ENCODE peak calls at places on chromosomes 13 and 19, in eight cellular contexts. T is body of pancreas; G is CD4-positive, CD25-positive, alpha-beta regulatory T cell; L is upper lobe of left lung; W is Peyer's patch; C is iPS DF 6.9; Q is suprapubic skin; N is CD8-positive, alpha-beta memory T cell. A is an unnamed sample.
A peak's percentile ranks its signal among the peaks of the same experiment; 100 is the strongest.

GRCh38 chr13:48542138-48542537 is 9.3 kb upstream of the RCBTB2 start:
- DNase-seq in T (no peak), G (no peak), L (no peak), W (no peak), C (no peak), Q (no peak), N (no peak), A (no peak)

GRCh38 chr13:66014757-66015156 is 1215.4 kb downstream of the PCDH9 start:
- DNase-seq in T (no peak), G (no peak), L (no peak), W (no peak), C (no peak), Q (no peak), N (no peak), A (no peak)

GRCh38 chr13:74761794-74762193 is 627.6 kb upstream of the KLF12 start:
- DNase-seq in T (no peak), G (no peak), L (no peak), W (no peak), C (no peak), Q (no peak), N (no peak), A (no peak)

GRCh38 chr19:1823539-1824251 is 11.6 kb upstream of the ATP8B3 start:
- DNase-seq in T (no peak), G (no peak), L (peak; percentile 83), W (no peak), C (no peak), Q (no peak), N (no peak), A (no peak)

GRCh38 chr19:15332311-15332996 is at the start of gene BRD4:
- DNase-seq in T (peak; percentile 71), G (peak; percentile 74), L (peak; percentile 97), W (peak; percentile 73), C (no peak), Q (peak; percentile 80), N (peak; percentile 68), A (peak; percentile 82)

GRCh38 chr19:41691268-41691970 is 3.3 kb upstream of the CEACAM7 start:
- DNase-seq in T (peak; percentile 49), G (peak; percentile 30), L (peak; percentile 63), W (no peak), C (no peak), Q (no peak), N (no peak), A (no peak)

GRCh38 chr19:41774515-41774980 is 19.2 kb downstream of the CEACAM6 start:
- DNase-seq in T (peak; percentile 32), G (peak; percentile 83), L (no peak), W (no peak), C (no peak), Q (no peak), N (no peak), A (no peak)

GRCh38 chr19:2221250-2221831 is 14.8 kb downstream of the PLEKHJ1 start:
- DNase-seq in T (no peak), G (no peak), L (peak; percentile 65), W (no peak), C (no peak), Q (no peak), N (no peak), A (no peak)

GRCh38 chr19:15048885-15049541 is at the start of gene CASP14:
- DNase-seq in T (no peak), G (no peak), L (no peak), W (no peak), C (no peak), Q (no peak), N (no peak), A (no peak)

GRCh38 chr19:42198676-42199439 is 18.6 kb downstream of the DEDD2 start:
- DNase-seq in T (no peak), G (peak; percentile 96), L (no peak), W (peak; percentile 92), C (no peak), Q (no peak), N (peak; percentile 73), A (no peak)

GRCh38 chr13:40979232-40979631 is 39.9 kb downstream of the ELF1 start:
- DNase-seq in T (no peak), G (peak; percentile 48), L (no peak), W (no peak), C (no peak), Q (no peak), N (no peak), A (no peak)

GRCh38 chr19:35211545-35212230 is 16.9 kb downstream of the FAM187B start:
- DNase-seq in T (peak; percentile 43), G (peak; percentile 97), L (no peak), W (peak; percentile 83), C (no peak), Q (peak; percentile 78), N (peak; percentile 74), A (no peak)

GRCh38 chr13:109786457-109787134 is at the start of gene IRS2:
- DNase-seq in T (peak; percentile 95), G (peak; percentile 94), L (peak; percentile 98), W (peak; percentile 89), C (no peak), Q (peak; percentile 96), N (peak; percentile 75), A (peak; percentile 89)

GRCh38 chr19:13329766-13330165 is 176.5 kb downstream of the CACNA1A start:
- DNase-seq in T (no peak), G (no peak), L (no peak), W (no peak), C (no peak), Q (no peak), N (no peak), A (no peak)

GRCh38 chr19:45499196-45500180 is 1.2 kb downstream of the PPM1N start:
- DNase-seq in T (peak; percentile 40), G (peak; percentile 77), L (no peak), W (peak; percentile 52), C (peak; percentile 99), Q (no peak), N (peak; percentile 35), A (peak; percentile 53)

DNA sequence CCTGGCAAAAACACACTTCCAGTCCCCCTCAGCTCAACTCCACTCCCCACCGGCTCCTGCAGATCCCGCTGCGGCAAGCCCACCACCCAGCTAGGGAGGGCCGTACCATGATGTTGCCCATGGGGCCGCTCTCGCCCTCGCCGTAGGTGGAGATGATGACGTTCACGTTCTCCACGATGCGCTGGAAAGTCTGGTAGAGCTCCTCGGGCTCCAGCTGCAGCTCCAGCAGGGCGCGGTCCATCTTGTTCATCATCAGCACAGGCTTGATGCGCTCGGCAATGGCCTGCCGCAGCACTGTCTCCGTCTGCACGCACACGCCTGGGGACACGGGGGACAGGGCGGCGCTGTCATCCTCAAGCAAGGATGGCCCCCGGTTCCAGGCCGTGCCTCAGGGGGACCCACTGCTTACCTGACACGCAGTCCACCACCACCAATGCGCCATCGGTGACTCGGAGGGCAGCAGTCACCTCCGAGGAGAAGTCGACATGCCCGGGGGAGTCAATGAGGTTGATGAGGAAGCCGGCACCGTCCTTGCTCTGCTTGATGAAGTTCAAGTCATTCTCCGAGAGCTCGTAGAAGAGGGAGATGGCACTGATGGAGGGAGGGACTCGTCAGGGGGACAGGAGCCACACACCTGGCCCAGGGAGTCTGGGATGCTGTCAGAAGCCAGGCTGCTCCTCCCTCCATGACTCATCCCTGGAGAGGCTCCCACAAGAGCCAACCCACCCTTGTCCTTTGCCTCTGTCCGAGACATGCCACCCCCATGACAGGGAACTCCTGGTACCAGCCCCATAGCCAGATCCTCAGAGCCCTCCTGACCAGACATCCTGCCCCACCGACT is 2.3 kb downstream of the EEF2 start:
- DNase-seq in T (peak; percentile 46), G (no peak), L (peak; percentile 73), W (no peak), C (no peak), Q (peak; percentile 71), N (no peak), A (no peak)
- H3K4me3 ChIP-seq in T (no peak overlapping the region), G (no peak overlapping the region), L (no peak overlapping the region), W (no peak overlapping the region), C (no peak overlapping the region), Q (peak overlapping the region; percentile 99), N (no peak overlapping the region), A (no peak overlapping the region)

GRCh38 chr13:33249066-33249465 is 36.5 kb downstream of the STARD13 start:
- DNase-seq in T (no peak), G (no peak), L (no peak), W (no peak), C (no peak), Q (no peak), N (no peak), A (no peak)

GRCh38 chr13:33244907-33245287 is 40.7 kb downstream of the STARD13 start:
- DNase-seq in T (no peak), G (no peak), L (no peak), W (no peak), C (no peak), Q (no peak), N (no peak), A (no peak)

GRCh38 chr13:33245505-33245904 is 40.0 kb downstream of the STARD13 start:
- DNase-seq in T (no peak), G (no peak), L (no peak), W (no peak), C (no peak), Q (no peak), N (no peak), A (no peak)

GRCh38 chr13:33244210-33244906 is 41.2 kb downstream of the STARD13 start:
- DNase-seq in T (no peak), G (no peak), L (no peak), W (no peak), C (no peak), Q (no peak), N (no peak), A (peak; percentile 53)

GRCh38 chr13:33242984-33243617 is 42.5 kb downstream of the STARD13 start:
- DNase-seq in T (no peak), G (no peak), L (no peak), W (no peak), C (no peak), Q (no peak), N (no peak), A (no peak)
- H3K9me3 ChIP-seq in T (no peaks in the 10 kb centered on the region), G (no peaks in the 10 kb centered on the region), L (no peaks in the 10 kb centered on the region), W (no peaks in the 10 kb centered on the region), C (no peaks in the 10 kb centered on the region), Q (no peaks in the 10 kb centered on the region), N (no peaks in the 10 kb centered on the region), A (peaks cover 16% of the 10 kb centered on the region)

GRCh38 chr19:47661571-47661970 is 51.7 kb upstream of the EHD2 start:
- DNase-seq in T (no peak), G (no peak), L (no peak), W (no peak), C (no peak), Q (no peak), N (no peak), A (no peak)
- H3K27ac ChIP-seq in T (no peak overlapping the region), G (no peak overlapping the region), L (no peak overlapping the region), W (peak overlapping the region; percentile 94), C (no peak overlapping the region), Q (peak overlapping the region; percentile 38), N (no peak overlapping the region), A (no peak overlapping the region)

DNA sequence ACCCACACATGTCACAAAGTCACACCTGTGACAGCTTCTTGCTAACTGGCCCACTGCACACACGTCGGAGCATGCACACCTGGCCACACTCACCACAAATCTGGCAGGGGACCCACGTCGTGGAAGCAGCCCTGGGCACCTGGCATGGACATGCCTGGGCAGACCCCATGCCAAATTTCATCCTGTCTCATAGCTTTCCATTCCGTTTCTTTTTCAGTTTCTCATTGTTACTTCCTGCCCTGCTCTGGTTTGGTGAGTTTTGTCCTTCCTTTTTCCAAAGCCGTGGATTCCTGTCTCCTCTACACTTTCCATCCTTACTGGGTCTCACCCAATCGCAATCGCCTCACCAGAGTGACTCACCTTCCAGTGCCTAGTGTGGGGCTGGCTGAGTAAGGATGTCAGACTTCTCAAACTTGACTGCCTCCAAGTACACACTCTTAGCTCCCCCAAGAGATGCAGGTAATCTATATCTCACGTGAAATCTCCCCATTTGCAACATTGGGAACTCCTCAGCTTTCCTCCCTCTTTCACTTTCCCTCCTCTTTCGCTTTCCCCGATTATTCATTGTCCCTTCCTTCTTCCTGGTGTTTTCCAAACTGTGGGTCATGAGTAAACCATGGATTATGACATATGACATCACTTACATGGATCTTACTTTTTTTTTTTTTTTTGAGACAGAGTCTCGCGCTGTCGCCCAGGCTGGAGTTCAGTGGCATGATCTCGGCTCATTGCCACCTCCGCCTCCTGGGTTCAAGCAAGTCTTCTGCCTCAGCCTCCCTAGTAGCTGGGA is 1.6 kb upstream of the BBC3 start:
- DNase-seq in T (peak; percentile 53), G (peak; percentile 48), L (no peak), W (no peak), C (no peak), Q (no peak), N (no peak), A (no peak)
- H3K4me3 ChIP-seq in T (no peak overlapping the region), G (no peak overlapping the region), L (no peak overlapping the region), W (no peak overlapping the region), C (no peak overlapping the region), Q (peak overlapping the region; percentile 93), N (no peak overlapping the region), A (no peak overlapping the region)